ENCODE peak calls at places on chromosome 1, in ten cellular contexts. J, Y, V, A, G, Q, W, C, L and X are unnamed samples.

GRCh38 chr1:183270541-183271141 is 84.6 kb downstream of the LAMC2 start:
- DNase-seq in J (peak; percentile 94), Y (peak; percentile 96), V (no peak), A (peak; percentile 98), G (no peak), Q (peak; percentile 23), W (peak; percentile 81), C (peak; percentile 78), L (no peak), X (peak; percentile 66)

GRCh38 chr1:172380441-172381244 is 39.8 kb upstream of the C1orf105 start:
- DNase-seq in J (peak; percentile 41), Y (no peak), V (no peak), A (no peak), G (no peak), Q (no peak), W (no peak), C (no peak), L (no peak), X (no peak)

GRCh38 chr1:21406659-21407058 is 33.3 kb upstream of the NBPF3 start:
- DNase-seq in J (no peak), Y (no peak), V (no peak), A (no peak), G (no peak), Q (no peak), W (no peak), C (no peak), L (no peak), X (no peak)

GRCh38 chr1:93874025-93874651 is 4.9 kb downstream of the DNTTIP2 start:
- DNase-seq in J (peak; percentile 22), Y (peak; percentile 72), V (peak; percentile 48), A (peak; percentile 57), G (no peak), Q (peak; percentile 84), W (no peak), C (peak; percentile 38), L (no peak), X (peak; percentile 72)

GRCh38 chr1:160996195-160996594 is 24.8 kb downstream of the F11R start:
- DNase-seq in J (peak; percentile 85), Y (peak; percentile 54), V (no peak), A (peak; percentile 47), G (no peak), Q (peak; percentile 92), W (no peak), C (no peak), L (no peak), X (no peak)

GRCh38 chr1:60970081-60970509 is 112.3 kb upstream of the NFIA start:
- DNase-seq in J (peak; percentile 41), Y (peak; percentile 23), V (no peak), A (peak; percentile 61), G (no peak), Q (peak; percentile 48), W (no peak), C (no peak), L (no peak), X (peak; percentile 71)

GRCh38 chr1:70331962-70332361 is 22.6 kb downstream of the ANKRD13C start:
- DNase-seq in J (peak; percentile 76), Y (no peak), V (no peak), A (peak; percentile 27), G (no peak), Q (peak; percentile 76), W (no peak), C (peak; percentile 34), L (no peak), X (peak; percentile 31)

GRCh38 chr1:216464489-216464888 is 41.2 kb upstream of the USH2A start:
- DNase-seq in J (peak; percentile 95), Y (peak; percentile 98), V (no peak), A (peak; percentile 88), G (no peak), Q (peak; percentile 99), W (peak; percentile 88), C (peak; percentile 63), L (no peak), X (peak; percentile 93)

GRCh38 chr1:9874959-9875635 is 35.0 kb downstream of the CTNNBIP1 start:
- DNase-seq in J (peak; percentile 51), Y (peak; percentile 67), V (peak; percentile 81), A (peak; percentile 77), G (peak; percentile 81), Q (peak; percentile 81), W (peak; percentile 44), C (peak; percentile 42), L (peak; percentile 71), X (peak; percentile 78)

GRCh38 chr1:21834094-21834493 is 22.0 kb downstream of the LDLRAD2 start:
- DNase-seq in J (no peak), Y (no peak), V (no peak), A (no peak), G (no peak), Q (no peak), W (no peak), C (no peak), L (no peak), X (no peak)

GRCh38 chr1:160777486-160778089 is 18.4 kb upstream of the LY9 start:
- DNase-seq in J (no peak), Y (no peak), V (peak; percentile 42), A (peak; percentile 6), G (no peak), Q (peak; percentile 70), W (no peak), C (no peak), L (no peak), X (peak; percentile 19)

GRCh38 chr1:25587290-25587689 is 29.3 kb upstream of the MAN1C1 start:
- DNase-seq in J (no peak), Y (no peak), V (no peak), A (no peak), G (no peak), Q (no peak), W (no peak), C (no peak), L (no peak), X (no peak)

GRCh38 chr1:236341298-236341697 is 52.8 kb upstream of the EDARADD start:
- DNase-seq in J (no peak), Y (no peak), V (no peak), A (no peak), G (no peak), Q (no peak), W (no peak), C (no peak), L (no peak), X (no peak)

GRCh38 chr1:22508329-22508728 is 55.0 kb upstream of the EPHA8 start:
- DNase-seq in J (no peak), Y (peak; percentile 30), V (no peak), A (no peak), G (no peak), Q (no peak), W (peak; percentile 16), C (no peak), L (no peak), X (peak; percentile 50)

GRCh38 chr1:21870611-21871010 is 58.5 kb downstream of the LDLRAD2 start:
- DNase-seq in J (no peak), Y (no peak), V (no peak), A (no peak), G (no peak), Q (no peak), W (no peak), C (no peak), L (no peak), X (no peak)

GRCh38 chr1:231122143-231122542 is 39.7 kb upstream of the TRIM67 start:
- DNase-seq in J (no peak), Y (no peak), V (no peak), A (no peak), G (no peak), Q (no peak), W (no peak), C (no peak), L (no peak), X (no peak)
- H3K4me3 ChIP-seq in J (no peak overlapping the region), Y (no peak overlapping the region), V (no peak overlapping the region), A (no peak overlapping the region), G (no peak overlapping the region), Q (no peak overlapping the region), W (no peak overlapping the region), C (no peak overlapping the region), L (no peak overlapping the region), X (no peak overlapping the region)

GRCh38 chr1:214590696-214591095 is 12.3 kb upstream of the CENPF start:
- DNase-seq in J (no peak), Y (no peak), V (no peak), A (no peak), G (no peak), Q (peak; percentile 46), W (no peak), C (no peak), L (no peak), X (no peak)
- TF ChIP-seq CTCF in J (no peak), Y (no peak), V (no peak), A (no peak), G (no peak), Q (peak; percentile 61), W (no peak), C (no peak), L (no peak), X (peak; percentile 26)

GRCh38 chr1:114299331-114300005 is 145.8 kb upstream of the SYT6 start:
- DNase-seq in J (no peak), Y (peak; percentile 11), V (no peak), A (no peak), G (no peak), Q (no peak), W (no peak), C (no peak), L (no peak), X (peak; percentile 46)
- H3K4me3 ChIP-seq in J (peak overlapping the region; percentile 26), Y (no peak overlapping the region), V (no peak overlapping the region), A (no peak overlapping the region), G (no peak overlapping the region), Q (no peak overlapping the region), W (no peak overlapping the region), C (no peak overlapping the region), L (no peak overlapping the region), X (no peak overlapping the region)

GRCh38 chr1:30844631-30845030 is 63.9 kb downstream of the SDC3 start:
- DNase-seq in J (no peak), Y (no peak), V (no peak), A (no peak), G (no peak), Q (no peak), W (no peak), C (no peak), L (no peak), X (no peak)

GRCh38 chr1:30846587-30846986 is 62.0 kb downstream of the SDC3 start:
- DNase-seq in J (no peak), Y (no peak), V (no peak), A (no peak), G (no peak), Q (no peak), W (no peak), C (no peak), L (no peak), X (no peak)

GRCh38 chr1:30847358-30847972 is 61.1 kb downstream of the SDC3 start:
- DNase-seq in J (peak; percentile 82), Y (peak; percentile 79), V (no peak), A (no peak), G (peak; percentile 89), Q (no peak), W (peak; percentile 50), C (no peak), L (peak; percentile 75), X (peak; percentile 38)

GRCh38 chr1:30845237-30845636 is 63.3 kb downstream of the SDC3 start:
- DNase-seq in J (peak; percentile 14), Y (no peak), V (no peak), A (no peak), G (no peak), Q (no peak), W (no peak), C (no peak), L (no peak), X (no peak)

DNA sequence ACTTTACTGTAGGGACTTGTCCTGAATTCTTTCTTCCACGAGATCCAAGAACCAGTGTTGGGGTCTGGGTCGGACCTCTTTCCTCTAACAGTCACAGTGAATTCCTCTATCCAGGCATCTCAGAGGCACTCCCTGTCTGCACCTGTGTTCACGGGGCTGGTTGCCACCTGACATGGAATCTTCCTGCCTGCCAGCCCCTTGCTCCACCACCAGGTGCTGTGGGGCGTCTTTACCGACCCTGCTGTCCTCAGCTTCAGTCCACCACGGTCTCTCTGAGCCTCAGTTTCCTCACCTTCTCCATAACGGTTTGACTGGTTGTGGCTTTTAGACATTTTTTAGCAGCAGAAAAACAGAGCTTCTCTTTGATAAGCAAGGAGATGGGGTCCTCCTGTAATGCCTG is 62.7 kb downstream of the SDC3 start:
- DNase-seq in J (no peak), Y (no peak), V (no peak), A (no peak), G (no peak), Q (peak; percentile 10), W (no peak), C (no peak), L (no peak), X (no peak)
- TF ChIP-seq CTCF in J (no peak), Y (no peak), V (no peak), A (peak; percentile 20), G (no peak), Q (no peak), W (no peak), C (no peak), L (no peak), X (no peak)